ENCODE peak calls at places on chromosomes 3 and 15, in ten cellular contexts. One of them, this sample, is unnamed.

GRCh38 chr3:14769531-14770325 is 49.0 kb upstream of the FGD5 start:
- DNase-seq in C1 segment of cervical spinal cord: no peak
- DNase-seq in ACHN: no peak
- DNase-seq in HS-27A: no peak
- DNase-seq in suprapubic skin: no peak
- DNase-seq in brain pericyte: no peak
- DNase-seq in amygdala: no peak
- DNase-seq in activated T-helper 1 cell treated with Interleukin-2 at 50 U/mL for 16 hours: no peak
- DNase-seq in T follicular helper cell: no peak
- DNase-seq in A549: no peak
- DNase-seq in this sample: no peak

GRCh38 chr15:58065011-58065444 is 483 bp downstream of the ALDH1A2 start:
- DNase-seq in HS-27A: no peak
- DNase-seq in A549: no peak
- DNase-seq in activated T-helper 1 cell treated with Interleukin-2 at 50 U/mL for 16 hours: no peak
- DNase-seq in brain pericyte: no peak
- DNase-seq in suprapubic skin: peak; percentile 74
- DNase-seq in amygdala: no peak
- DNase-seq in ACHN: no peak
- DNase-seq in C1 segment of cervical spinal cord: no peak
- DNase-seq in T follicular helper cell: no peak
- DNase-seq in this sample: no peak

GRCh38 chr3:16550676-16551341 is 37.3 kb upstream of the RFTN1 start:
- DNase-seq in HS-27A: peak; percentile 77
- DNase-seq in A549: peak; percentile 67
- DNase-seq in suprapubic skin: peak; percentile 84
- DNase-seq in amygdala: peak; percentile 43
- DNase-seq in C1 segment of cervical spinal cord: peak; percentile 34
- DNase-seq in brain pericyte: peak; percentile 57
- DNase-seq in T follicular helper cell: peak; percentile 65
- DNase-seq in ACHN: peak; percentile 75
- DNase-seq in activated T-helper 1 cell treated with Interleukin-2 at 50 U/mL for 16 hours: peak; percentile 44
- DNase-seq in this sample: peak; percentile 65

GRCh38 chr3:182947892-182948291 is 32.4 kb downstream of the DCUN1D1 start:
- DNase-seq in A549: peak; percentile 6
- DNase-seq in HS-27A: no peak
- DNase-seq in brain pericyte: no peak
- DNase-seq in suprapubic skin: no peak
- DNase-seq in C1 segment of cervical spinal cord: no peak
- DNase-seq in ACHN: no peak
- DNase-seq in T follicular helper cell: no peak
- DNase-seq in activated T-helper 1 cell treated with Interleukin-2 at 50 U/mL for 16 hours: no peak
- DNase-seq in amygdala: no peak
- DNase-seq in this sample: no peak

GRCh38 chr3:84772841-84773240 is 185.9 kb upstream of the CADM2 start:
- DNase-seq in amygdala: no peak
- DNase-seq in HS-27A: no peak
- DNase-seq in brain pericyte: no peak
- DNase-seq in suprapubic skin: no peak
- DNase-seq in C1 segment of cervical spinal cord: no peak
- DNase-seq in A549: no peak
- DNase-seq in T follicular helper cell: no peak
- DNase-seq in activated T-helper 1 cell treated with Interleukin-2 at 50 U/mL for 16 hours: no peak
- DNase-seq in ACHN: peak; percentile 48
- DNase-seq in this sample: no peak

GRCh38 chr3:115912372-115912771 is 289.1 kb downstream of the GAP43 start:
- DNase-seq in T follicular helper cell: no peak
- DNase-seq in HS-27A: no peak
- DNase-seq in ACHN: no peak
- DNase-seq in activated T-helper 1 cell treated with Interleukin-2 at 50 U/mL for 16 hours: no peak
- DNase-seq in amygdala: no peak
- DNase-seq in A549: no peak
- DNase-seq in suprapubic skin: no peak
- DNase-seq in brain pericyte: no peak
- DNase-seq in C1 segment of cervical spinal cord: peak; percentile 4
- DNase-seq in this sample: no peak

GRCh38 chr15:26087881-26088280 is 224.8 kb upstream of the ATP10A start:
- DNase-seq in A549: no peak
- DNase-seq in ACHN: no peak
- DNase-seq in activated T-helper 1 cell treated with Interleukin-2 at 50 U/mL for 16 hours: no peak
- DNase-seq in T follicular helper cell: no peak
- DNase-seq in suprapubic skin: no peak
- DNase-seq in amygdala: no peak
- DNase-seq in brain pericyte: no peak
- DNase-seq in HS-27A: no peak
- DNase-seq in C1 segment of cervical spinal cord: no peak
- DNase-seq in this sample: no peak

GRCh38 chr3:149572796-149573414 is 84.9 kb downstream of the WWTR1 start:
- DNase-seq in amygdala: no peak
- DNase-seq in C1 segment of cervical spinal cord: no peak
- DNase-seq in T follicular helper cell: no peak
- DNase-seq in ACHN: peak; percentile 71
- DNase-seq in HS-27A: peak; percentile 69
- DNase-seq in suprapubic skin: no peak
- DNase-seq in brain pericyte: no peak
- DNase-seq in A549: peak; percentile 48
- DNase-seq in activated T-helper 1 cell treated with Interleukin-2 at 50 U/mL for 16 hours: no peak
- DNase-seq in this sample: no peak

GRCh38 chr3:135753506-135753905 is 212.0 kb upstream of the PPP2R3A start:
- DNase-seq in brain pericyte: no peak
- DNase-seq in C1 segment of cervical spinal cord: no peak
- DNase-seq in HS-27A: no peak
- DNase-seq in activated T-helper 1 cell treated with Interleukin-2 at 50 U/mL for 16 hours: no peak
- DNase-seq in ACHN: no peak
- DNase-seq in A549: no peak
- DNase-seq in T follicular helper cell: no peak
- DNase-seq in suprapubic skin: no peak
- DNase-seq in amygdala: no peak
- DNase-seq in this sample: no peak